ENCODE peak calls at places on chromosomes 5 and 9, in seven cellular contexts. D is pancreas, Y is psoas muscle, G is cardiac fibroblast, W is fibroblast of mammary gland, P is fibroblast of lung, X is cardiac muscle cell. A is an unnamed sample.

GRCh38 chr5:157761690-157762611 is 18.4 kb downstream of the LSM11 start:
- DNase-seq in P (peak; percentile 63), W (peak; percentile 77), D (no peak), G (peak; percentile 80), X (peak; percentile 81), Y (no peak), A (no peak)

GRCh38 chr5:156892223-156892622 is 42.1 kb downstream of the PPP1R2B start:
- DNase-seq in P (no peak), G (no peak), D (no peak), X (no peak), W (no peak), Y (no peak), A (no peak)

GRCh38 chr9:115513148-115513547 is 395.2 kb upstream of the TNC start:
- DNase-seq in P (no peak), D (no peak), G (no peak), W (no peak), X (no peak), Y (no peak), A (no peak)

GRCh38 chr9:85900504-85901201 is 40.3 kb upstream of the NAA35 start:
- DNase-seq in D (no peak), Y (no peak), G (peak; percentile 62), P (peak; percentile 15), W (peak; percentile 57), X (peak; percentile 59), A (no peak)

GRCh38 chr9:132648685-132649084 is 21.1 kb downstream of the DDX31 start:
- DNase-seq in G (no peak), D (no peak), Y (no peak), W (peak; percentile 23), X (no peak), P (no peak), A (peak; percentile 66)

GRCh38 chr5:36701085-36701691 is 94.8 kb downstream of the SLC1A3 start:
- DNase-seq in X (peak; percentile 62), D (no peak), Y (no peak), P (no peak), W (no peak), G (no peak), A (no peak)

GRCh38 chr5:179927834-179928233 is 20.1 kb upstream of the TBC1D9B start:
- DNase-seq in Y (no peak), W (no peak), D (no peak), G (no peak), P (no peak), X (no peak), A (no peak)

GRCh38 chr5:57911466-57911865 is 428.9 kb upstream of the ACTBL2 start:
- DNase-seq in D (no peak), X (no peak), P (peak; percentile 20), Y (no peak), W (no peak), G (no peak), A (no peak)

GRCh38 chr5:10715605-10716004 is 45.4 kb downstream of the DAP start:
- DNase-seq in Y (no peak), P (no peak), X (no peak), D (no peak), W (no peak), G (no peak), A (no peak)

GRCh38 chr5:151812757-151813309 is 41.1 kb downstream of the G3BP1 start:
- DNase-seq in Y (no peak), D (no peak), P (peak; percentile 65), W (peak; percentile 63), X (peak; percentile 45), G (peak; percentile 57), A (no peak)

GRCh38 chr5:38926121-38926520 is 80.3 kb downstream of the OSMR start:
- DNase-seq in P (peak; percentile 69), D (no peak), W (peak; percentile 63), X (no peak), Y (no peak), G (peak; percentile 75), A (no peak)

GRCh38 chr5:17147225-17148120 is 70.0 kb upstream of the BASP1 start:
- DNase-seq in P (no peak), W (no peak), X (peak; percentile 88), D (no peak), G (no peak), Y (no peak), A (no peak)

GRCh38 chr9:132879443-132880310 is 979 bp downstream of the SPACA9 start:
- DNase-seq in D (no peak), W (no peak), X (no peak), G (peak; percentile 13), P (no peak), Y (no peak), A (no peak)

GRCh38 chr9:130212543-130213297 is 40.5 kb downstream of the NCS1 start:
- DNase-seq in Y (no peak), D (no peak), W (no peak), P (no peak), X (no peak), G (no peak), A (no peak)

GRCh38 chr5:14109771-14110170 is 33.4 kb upstream of the TRIO start:
- DNase-seq in W (peak; percentile 69), D (no peak), P (no peak), Y (no peak), G (peak; percentile 62), X (peak; percentile 40), A (no peak)

GRCh38 chr9:36924071-36924470 is 110.0 kb downstream of the PAX5 start:
- DNase-seq in W (peak; percentile 85), X (peak; percentile 81), Y (no peak), G (peak; percentile 88), P (peak; percentile 92), D (no peak), A (no peak)

GRCh38 chr5:16934669-16935068 is 1.4 kb downstream of the MYO10 start:
- DNase-seq in D (no peak), Y (no peak), W (peak; percentile 44), G (peak; percentile 51), P (peak; percentile 63), X (no peak), A (no peak)

GRCh38 chr5:93395891-93396465 is 185.0 kb downstream of the NR2F1-AS1 start:
- DNase-seq in G (no peak), W (no peak), Y (no peak), P (peak; percentile 26), D (no peak), X (peak; percentile 32), A (no peak)

GRCh38 chr9:118003240-118003639 is 299.0 kb downstream of the TLR4 start:
- DNase-seq in W (no peak), X (no peak), D (no peak), Y (no peak), P (no peak), G (no peak), A (no peak)

GRCh38 chr9:92636627-92637026 is 33.3 kb downstream of the IPPK start:
- DNase-seq in G (no peak), W (no peak), X (no peak), Y (no peak), D (no peak), P (no peak), A (no peak)

GRCh38 chr5:150067405-150067960 is 18.9 kb downstream of the CSF1R start:
- DNase-seq in Y (no peak), P (no peak), D (no peak), X (no peak), G (no peak), W (no peak), A (no peak)

GRCh38 chr5:34621280-34622045 is 34.7 kb upstream of the RAI14 start:
- DNase-seq in Y (no peak), W (no peak), D (no peak), X (peak; percentile 33), G (peak; percentile 27), P (peak; percentile 73), A (no peak)

DNA sequence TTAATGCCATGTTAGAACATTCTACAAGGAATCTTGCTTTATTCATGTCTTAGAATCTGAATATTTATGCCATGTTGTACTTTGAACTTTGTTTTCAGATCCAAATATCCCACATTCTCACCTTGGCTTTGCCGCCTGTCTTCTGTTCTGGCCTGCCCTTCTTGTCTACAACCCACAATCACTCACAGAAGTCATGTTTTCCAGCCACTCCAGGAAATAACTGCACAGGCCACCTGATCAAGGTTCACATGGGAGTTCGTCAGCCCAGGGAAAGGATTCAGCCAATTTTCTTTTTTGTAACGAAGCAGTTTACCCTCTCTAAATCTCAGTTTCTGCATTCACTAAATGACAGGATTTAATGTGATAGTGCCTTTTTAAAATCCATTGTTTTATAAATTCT is 70.5 kb downstream of the JAKMIP2 start:
- DNase-seq in Y (no peak), P (no peak), G (no peak), X (no peak), D (no peak), W (no peak), A (no peak)
- TF ChIP-seq CTCF in Y (no peak), P (no peak), G (no peak), X (no peak), D (no peak), W (no peak), A (no peak)

GRCh38 chr9:99626424-99626823 is 195.3 kb upstream of the NR4A3 start:
- DNase-seq in W (no peak), G (no peak), X (no peak), P (no peak), D (no peak), Y (no peak), A (no peak)

GRCh38 chr9:99621040-99621439 is 200.6 kb upstream of the NR4A3 start:
- DNase-seq in X (no peak), P (no peak), Y (no peak), D (no peak), W (no peak), G (no peak), A (no peak)

GRCh38 chr9:99622679-99623078 is 199.0 kb upstream of the NR4A3 start:
- DNase-seq in W (no peak), Y (no peak), G (no peak), X (no peak), P (no peak), D (no peak), A (no peak)

GRCh38 chr9:99624499-99625233 is 197.0 kb upstream of the NR4A3 start:
- DNase-seq in P (no peak), Y (no peak), W (no peak), G (no peak), X (no peak), D (no peak), A (no peak)

DNA sequence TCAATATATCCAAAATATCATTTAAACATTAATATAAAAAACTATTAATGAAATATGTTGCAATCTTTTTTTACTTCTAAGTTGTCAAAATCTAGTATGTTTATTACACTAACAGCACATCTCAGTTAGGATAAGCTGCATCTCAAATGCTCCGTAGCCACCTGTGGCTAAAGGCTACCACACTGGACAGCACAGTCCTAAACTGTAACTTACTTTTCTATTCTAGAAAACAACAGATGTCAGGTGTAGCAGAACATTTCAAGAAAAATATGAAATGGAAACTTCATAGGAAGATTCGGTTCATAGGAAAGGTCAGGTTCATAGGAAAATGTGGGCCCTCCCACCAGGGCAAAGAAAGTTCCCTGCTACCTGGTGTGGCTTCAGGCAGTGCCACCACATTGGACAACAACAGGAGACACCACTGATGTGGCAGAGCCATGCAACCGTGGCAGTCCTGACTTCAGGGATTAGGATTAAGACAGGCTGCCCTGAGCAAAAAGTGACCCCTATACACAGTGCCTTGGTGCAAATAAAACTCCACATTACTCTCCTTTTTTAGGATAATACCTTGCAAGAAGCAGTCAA is 197.8 kb upstream of the NR4A3 start:
- DNase-seq in P (no peak), D (no peak), G (no peak), W (no peak), X (no peak), Y (no peak), A (no peak)
- H3K4me3 ChIP-seq in P (no peak overlapping the region), D (no peak overlapping the region), G (no peak overlapping the region), W (no peak overlapping the region), X (no peak overlapping the region), Y (no peak overlapping the region), A (no peak overlapping the region)

GRCh38 chr9:20941177-20941690 is 90.2 kb downstream of the HACD4 start:
- DNase-seq in X (peak; percentile 76), P (peak; percentile 55), G (peak; percentile 79), D (peak; percentile 47), W (peak; percentile 75), Y (no peak), A (peak; percentile 57)
- TF ChIP-seq CTCF in X (peak; percentile 82), P (peak; percentile 84), G (peak; percentile 78), D (peak; percentile 65), W (peak; percentile 88), Y (peak; percentile 85), A (peak; percentile 92)

GRCh38 chr5:172180936-172181335 is 7.1 kb downstream of the STK10 start:
- DNase-seq in P (no peak), G (no peak), X (no peak), W (no peak), Y (no peak), D (no peak), A (no peak)
- H3K4me3 ChIP-seq in P (no peak overlapping the region), G (no peak overlapping the region), X (no peak overlapping the region), W (no peak overlapping the region), Y (no peak overlapping the region), D (no peak overlapping the region), A (no peak overlapping the region)

A was measured in LNCaP clone FGC.